ENCODE peak calls at places on chromosomes 3 and 15, in six cellular contexts. One of them, this sample, is unnamed.

GRCh38 chr15:90953947-90954711 is 555 bp upstream of the RCCD1 start:
- DNase-seq in GM23338: no peak
- DNase-seq in stomach: no peak
- DNase-seq in SK-N-SH: no peak
- DNase-seq in HCT116: no peak
- DNase-seq in K562: no peak
- DNase-seq in this sample: no peak

GRCh38 chr3:125073506-125073905 is 17.7 kb upstream of the HEG1 start:
- DNase-seq in K562: no peak
- DNase-seq in HCT116: no peak
- DNase-seq in SK-N-SH: no peak
- DNase-seq in GM23338: no peak
- DNase-seq in stomach: no peak
- DNase-seq in this sample: no peak

GRCh38 chr3:4999626-5000184 is 20.5 kb downstream of the BHLHE40 start:
- DNase-seq in stomach: no peak
- DNase-seq in HCT116: no peak
- DNase-seq in SK-N-SH: peak; percentile 40
- DNase-seq in GM23338: no peak
- DNase-seq in K562: peak; percentile 68
- DNase-seq in this sample: no peak

GRCh38 chr3:124885466-124886167 is 1.5 kb downstream of the ITGB5 start:
- DNase-seq in K562: no peak
- DNase-seq in SK-N-SH: peak; percentile 23
- DNase-seq in stomach: no peak
- DNase-seq in HCT116: no peak
- DNase-seq in GM23338: peak; percentile 62
- DNase-seq in this sample: no peak

GRCh38 chr3:151445283-151446001 is 15.4 kb downstream of the IGSF10 start:
- DNase-seq in GM23338: no peak
- DNase-seq in K562: no peak
- DNase-seq in SK-N-SH: no peak
- DNase-seq in stomach: no peak
- DNase-seq in HCT116: no peak
- DNase-seq in this sample: no peak

GRCh38 chr15:64343841-64344240 is 12.1 kb downstream of the CSNK1G1 start:
- DNase-seq in HCT116: no peak
- DNase-seq in SK-N-SH: no peak
- DNase-seq in K562: no peak
- DNase-seq in GM23338: no peak
- DNase-seq in stomach: no peak
- DNase-seq in this sample: no peak

GRCh38 chr3:50388720-50389352 is 29.5 kb upstream of the TMEM115 start:
- DNase-seq in SK-N-SH: no peak
- DNase-seq in HCT116: no peak
- DNase-seq in stomach: no peak
- DNase-seq in GM23338: no peak
- DNase-seq in K562: no peak
- DNase-seq in this sample: no peak

GRCh38 chr3:40912461-40912860 is 286.8 kb upstream of the CTNNB1 start:
- DNase-seq in stomach: no peak
- DNase-seq in GM23338: no peak
- DNase-seq in SK-N-SH: no peak
- DNase-seq in HCT116: no peak
- DNase-seq in K562: no peak
- DNase-seq in this sample: no peak

GRCh38 chr3:13166243-13167063 is 93.2 kb upstream of the IQSEC1 start:
- DNase-seq in stomach: no peak
- DNase-seq in HCT116: no peak
- DNase-seq in SK-N-SH: no peak
- DNase-seq in K562: no peak
- DNase-seq in GM23338: no peak
- DNase-seq in this sample: no peak

GRCh38 chr3:172659246-172660002 is 51.4 kb downstream of the NCEH1 start:
- DNase-seq in SK-N-SH: no peak
- DNase-seq in K562: no peak
- DNase-seq in GM23338: no peak
- DNase-seq in HCT116: peak; percentile 54
- DNase-seq in stomach: no peak
- DNase-seq in this sample: no peak

GRCh38 chr3:70726096-70726745 is 413.8 kb upstream of the MDFIC2 start:
- DNase-seq in stomach: no peak
- DNase-seq in HCT116: no peak
- DNase-seq in GM23338: no peak
- DNase-seq in SK-N-SH: no peak
- DNase-seq in K562: no peak
- DNase-seq in this sample: no peak

GRCh38 chr3:27720029-27720518 is 2.0 kb downstream of the EOMES start:
- DNase-seq in GM23338: peak; percentile 21
- DNase-seq in HCT116: no peak
- DNase-seq in K562: no peak
- DNase-seq in stomach: no peak
- DNase-seq in SK-N-SH: no peak
- DNase-seq in this sample: no peak

GRCh38 chr3:117074833-117075232 is 365.3 kb downstream of the TUSC7 start:
- DNase-seq in SK-N-SH: no peak
- DNase-seq in K562: no peak
- DNase-seq in stomach: no peak
- DNase-seq in GM23338: no peak
- DNase-seq in HCT116: no peak
- DNase-seq in this sample: no peak
- TF ChIP-seq POLR2AphosphoS5 in SK-N-SH: no peak
- TF ChIP-seq POLR2AphosphoS5 in K562: no peak
- TF ChIP-seq POLR2AphosphoS5 in stomach: no peak
- TF ChIP-seq POLR2AphosphoS5 in GM23338: no peak
- TF ChIP-seq POLR2AphosphoS5 in HCT116: no peak
- TF ChIP-seq POLR2AphosphoS5 in this sample: no peak

GRCh38 chr3:9553949-9554513 is 409 bp upstream of the LHFPL4 start:
- DNase-seq in SK-N-SH: no peak
- DNase-seq in HCT116: no peak
- DNase-seq in stomach: no peak
- DNase-seq in K562: no peak
- DNase-seq in GM23338: peak; percentile 27
- DNase-seq in this sample: no peak

GRCh38 chr3:9552252-9552999 is 1.2 kb downstream of the LHFPL4 start:
- DNase-seq in HCT116: no peak
- DNase-seq in K562: peak; percentile 76
- DNase-seq in GM23338: peak; percentile 94
- DNase-seq in stomach: peak; percentile 51
- DNase-seq in SK-N-SH: peak; percentile 91
- DNase-seq in this sample: peak; percentile 16

GRCh38 chr3:9549600-9549999 is 4.0 kb downstream of the LHFPL4 start:
- DNase-seq in stomach: no peak
- DNase-seq in HCT116: no peak
- DNase-seq in K562: no peak
- DNase-seq in GM23338: no peak
- DNase-seq in SK-N-SH: no peak
- DNase-seq in this sample: no peak

GRCh38 chr3:9550999-9551398 is 2.6 kb downstream of the LHFPL4 start:
- DNase-seq in SK-N-SH: no peak
- DNase-seq in HCT116: no peak
- DNase-seq in stomach: no peak
- DNase-seq in K562: no peak
- DNase-seq in GM23338: peak; percentile 25
- DNase-seq in this sample: no peak

DNA sequence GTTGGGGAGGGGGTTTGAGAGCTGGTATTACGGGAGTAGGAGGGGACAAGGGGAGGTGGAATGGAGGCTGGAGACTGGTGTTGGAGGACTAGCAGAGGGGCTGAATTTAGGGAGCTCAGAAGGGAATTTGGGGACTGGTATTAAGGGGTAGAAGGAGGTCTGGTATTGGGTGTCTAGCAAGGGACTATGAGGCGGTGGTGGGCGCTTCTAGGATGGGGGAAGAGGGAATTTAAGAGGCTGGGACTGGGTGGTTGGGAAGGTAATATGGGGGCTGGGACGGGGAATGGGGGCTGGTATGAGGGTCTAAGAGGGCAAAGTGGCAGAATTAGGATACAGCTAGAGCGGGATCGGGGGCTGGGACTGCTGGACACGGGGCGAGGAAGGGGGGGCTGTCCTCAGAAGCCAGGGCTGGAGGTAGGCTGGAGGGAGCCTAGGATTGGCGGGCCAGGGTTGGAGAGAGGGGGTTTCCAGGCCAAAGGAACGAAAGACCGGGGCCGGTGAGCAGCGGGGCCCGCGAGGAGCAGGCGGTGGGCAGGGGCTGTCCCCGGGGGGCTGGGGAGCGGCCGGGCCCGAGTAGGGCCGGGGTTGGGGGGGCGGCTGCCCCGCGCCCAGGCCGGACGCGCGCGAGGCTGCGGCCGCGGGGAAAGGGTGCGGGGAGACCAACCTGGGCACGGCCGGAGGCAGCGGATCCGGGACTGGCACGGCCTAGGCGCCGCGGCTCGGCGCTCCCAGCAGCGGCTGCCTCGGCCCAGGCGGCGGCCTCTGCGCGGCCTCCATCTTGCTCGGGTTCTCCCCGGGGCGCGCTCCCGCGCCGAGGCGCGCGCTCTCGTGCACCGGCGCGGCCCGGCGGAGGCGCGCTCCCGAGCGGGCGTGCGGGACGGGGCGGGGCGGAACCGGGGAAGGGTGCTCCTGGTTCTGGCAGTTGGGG is at the start of gene LHFPL4:
- DNase-seq in SK-N-SH: peak; percentile 97
- DNase-seq in GM23338: peak; percentile 65
- DNase-seq in HCT116: no peak
- DNase-seq in stomach: no peak
- DNase-seq in K562: no peak
- DNase-seq in this sample: no peak
- H3K4me3 ChIP-seq in SK-N-SH: peak within 1 kb of the TSS; percentile 51
- H3K4me3 ChIP-seq in GM23338: peak within 1 kb of the TSS; percentile 76
- H3K4me3 ChIP-seq in HCT116: no peak within 1 kb of the TSS
- H3K4me3 ChIP-seq in stomach: no peak within 1 kb of the TSS
- H3K4me3 ChIP-seq in K562: no peak within 1 kb of the TSS
- H3K4me3 ChIP-seq in this sample: no peak within 1 kb of the TSS

DNA sequence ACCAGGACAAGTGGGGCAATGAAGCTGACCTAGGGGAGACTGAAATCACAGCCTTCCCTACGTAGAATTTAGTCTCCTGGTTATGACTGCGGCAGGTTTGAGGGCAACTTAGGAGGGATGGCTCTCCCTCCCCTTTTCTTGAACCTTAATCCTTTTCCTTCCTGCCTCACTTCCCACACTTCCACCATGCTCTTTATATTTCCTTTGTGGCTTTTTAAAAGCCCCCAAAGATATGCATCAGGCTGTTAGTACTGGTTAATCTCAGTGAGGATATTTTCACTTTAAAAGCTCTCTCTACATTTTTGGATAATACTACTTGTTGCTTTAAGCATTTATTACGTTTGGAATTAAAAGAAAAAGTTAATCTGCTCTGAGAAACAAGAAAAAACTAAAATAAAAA is 339.2 kb downstream of the SOX2 start:
- DNase-seq in HCT116: no peak
- DNase-seq in GM23338: no peak
- DNase-seq in SK-N-SH: no peak
- DNase-seq in stomach: no peak
- DNase-seq in K562: no peak
- DNase-seq in this sample: no peak
- H3K36me3 ChIP-seq in HCT116: no peaks in the 10 kb centered on the region
- H3K36me3 ChIP-seq in GM23338: no peaks in the 10 kb centered on the region
- H3K36me3 ChIP-seq in SK-N-SH: no peaks in the 10 kb centered on the region
- H3K36me3 ChIP-seq in stomach: no peaks in the 10 kb centered on the region
- H3K36me3 ChIP-seq in K562: no peaks in the 10 kb centered on the region
- H3K36me3 ChIP-seq in this sample: no peaks in the 10 kb centered on the region

GRCh38 chr15:96342611-96343528 is 12.4 kb downstream of the NR2F2 start:
- DNase-seq in SK-N-SH: no peak
- DNase-seq in HCT116: no peak
- DNase-seq in stomach: no peak
- DNase-seq in K562: no peak
- DNase-seq in GM23338: peak; percentile 44
- DNase-seq in this sample: no peak

GRCh38 chr15:96340611-96341464 is 10.3 kb downstream of the NR2F2 start:
- DNase-seq in SK-N-SH: peak; percentile 83
- DNase-seq in GM23338: peak; percentile 82
- DNase-seq in stomach: no peak
- DNase-seq in HCT116: no peak
- DNase-seq in K562: no peak
- DNase-seq in this sample: peak; percentile 27

GRCh38 chr15:96340348-96340610 is 9.8 kb downstream of the NR2F2 start:
- DNase-seq in GM23338: no peak
- DNase-seq in SK-N-SH: no peak
- DNase-seq in HCT116: no peak
- DNase-seq in stomach: no peak
- DNase-seq in K562: no peak
- DNase-seq in this sample: no peak

GRCh38 chr15:96342143-96342466 is 11.6 kb downstream of the NR2F2 start:
- DNase-seq in K562: no peak
- DNase-seq in stomach: no peak
- DNase-seq in HCT116: no peak
- DNase-seq in GM23338: no peak
- DNase-seq in SK-N-SH: no peak
- DNase-seq in this sample: no peak

DNA sequence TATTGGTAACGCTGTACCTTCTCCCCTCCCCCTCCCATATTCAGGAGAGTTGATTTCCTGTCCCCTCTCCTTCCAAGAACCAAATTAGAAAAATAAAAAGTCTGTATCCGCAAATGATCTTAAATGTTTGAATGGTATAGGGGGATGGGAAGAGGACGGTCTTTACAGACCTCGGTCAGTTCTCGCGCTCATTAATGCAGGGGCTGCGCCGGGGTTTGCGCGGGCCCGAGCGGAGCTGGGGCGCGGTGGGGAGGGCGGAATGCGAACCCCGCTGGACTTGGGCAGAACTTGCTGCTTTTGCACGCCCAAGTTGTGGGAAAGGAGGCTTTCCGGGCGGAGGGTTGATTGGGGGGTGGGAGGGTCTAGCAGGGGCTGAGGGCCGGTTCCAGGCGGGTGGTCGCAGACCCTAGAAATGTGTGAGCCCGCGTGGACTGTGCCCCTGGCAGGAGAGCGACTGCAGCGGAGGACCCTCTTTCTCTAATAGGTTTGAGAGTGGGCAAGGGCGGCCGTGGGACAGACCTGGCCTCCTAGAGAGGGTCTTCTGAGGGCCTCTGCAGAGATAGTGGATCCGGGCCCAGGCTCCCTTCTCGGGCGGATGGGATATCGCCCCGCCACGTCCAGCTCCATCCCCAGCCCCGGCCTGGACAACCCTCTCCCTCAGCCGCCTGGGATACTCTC is 11.1 kb downstream of the NR2F2 start:
- DNase-seq in stomach: no peak
- DNase-seq in SK-N-SH: no peak
- DNase-seq in K562: no peak
- DNase-seq in GM23338: peak; percentile 73
- DNase-seq in HCT116: no peak
- DNase-seq in this sample: no peak
- TF ChIP-seq POLR2AphosphoS5 in stomach: no peak
- TF ChIP-seq POLR2AphosphoS5 in SK-N-SH: no peak
- TF ChIP-seq POLR2AphosphoS5 in K562: no peak
- TF ChIP-seq POLR2AphosphoS5 in GM23338: no peak
- TF ChIP-seq POLR2AphosphoS5 in HCT116: no peak
- TF ChIP-seq POLR2AphosphoS5 in this sample: no peak

GRCh38 chr3:155365178-155365783 is 71.8 kb upstream of the STRIT1 start:
- DNase-seq in K562: no peak
- DNase-seq in SK-N-SH: no peak
- DNase-seq in stomach: no peak
- DNase-seq in HCT116: no peak
- DNase-seq in GM23338: no peak
- DNase-seq in this sample: no peak
- H3K4me3 ChIP-seq in K562: no peak overlapping the region
- H3K4me3 ChIP-seq in SK-N-SH: no peak overlapping the region
- H3K4me3 ChIP-seq in stomach: no peak overlapping the region
- H3K4me3 ChIP-seq in HCT116: no peak overlapping the region
- H3K4me3 ChIP-seq in GM23338: peak overlapping the region; percentile 3
- H3K4me3 ChIP-seq in this sample: no peak overlapping the region

This sample was measured in transverse colon.